ENCODE peak calls at places on chromosomes 11 and 22, in eight cellular contexts. N is activated CD4-positive, CD25-positive, alpha-beta regulatory T cell; S is ELF-1; I is left ventricle myocardium superior; X is heart right ventricle; K is AG04450; Q is activated CD8-positive, alpha-beta T cell treated with anti-CD3 and anti-CD28 coated beads for 36 hours; T is body of pancreas. L is an unnamed sample.

GRCh38 chr11:22466809-22467208 is 128.6 kb downstream of the SLC17A6 start:
- DNase-seq in I (no peak), S (peak), N (no peak), K (peak), Q (no peak), X (no peak), T (no peak), L (peak)

GRCh38 chr11:19880088-19880345 is 167.4 kb downstream of the NAV2 start:
- DNase-seq in X (no peak), N (no peak), Q (no peak), T (no peak), K (no peak), S (no peak), I (no peak), L (no peak)

GRCh38 chr11:107752954-107753822 is 41.3 kb upstream of the SLN start:
- DNase-seq in N (no peak), I (no peak), X (no peak), Q (no peak), S (no peak), T (no peak), K (no peak), L (no peak)

GRCh38 chr11:6817668-6818067 is 18.2 kb upstream of the OR6A2 start:
- DNase-seq in K (no peak), T (no peak), S (peak), X (no peak), N (no peak), I (no peak), Q (no peak), L (no peak)

GRCh38 chr11:74278721-74279148 is 32.7 kb downstream of the P4HA3 start:
- DNase-seq in I (peak), K (peak), T (peak), X (peak), N (no peak), Q (no peak), S (peak), L (no peak)

GRCh38 chr11:17145972-17146371 is 61.8 kb downstream of the PIK3C2A start:
- DNase-seq in X (no peak), K (no peak), T (no peak), I (no peak), Q (no peak), N (no peak), S (no peak), L (no peak)

GRCh38 chr11:131038597-131038996 is 122.3 kb upstream of the SNX19 start:
- DNase-seq in X (no peak), I (no peak), N (no peak), T (no peak), S (no peak), Q (no peak), K (no peak), L (no peak)

GRCh38 chr11:73013021-73013420 is 129.1 kb downstream of the FCHSD2 start:
- DNase-seq in K (no peak), N (no peak), T (no peak), Q (no peak), X (no peak), S (no peak), I (no peak), L (no peak)

GRCh38 chr11:46251954-46252353 is 25.5 kb upstream of the CREB3L1 start:
- DNase-seq in I (no peak), S (no peak), X (no peak), K (no peak), T (no peak), N (no peak), Q (no peak), L (no peak)

GRCh38 chr22:42646569-42647525 is 2.3 kb downstream of the CYB5R3 start:
- DNase-seq in K (no peak), Q (no peak), T (peak), S (no peak), I (peak), N (no peak), X (peak), L (no peak)

GRCh38 chr11:48034926-48035876 is 54.8 kb downstream of the PTPRJ start:
- DNase-seq in S (no peak), T (peak), I (peak), X (peak), K (no peak), Q (no peak), N (no peak), L (no peak)

GRCh38 chr11:64868904-64869570 is 9.4 kb downstream of the EHD1 start:
- DNase-seq in I (peak), X (no peak), Q (no peak), T (no peak), S (no peak), N (no peak), K (peak), L (no peak)

GRCh38 chr22:37079668-37080171 is 28.2 kb downstream of the KCTD17 start:
- DNase-seq in K (no peak), I (no peak), Q (peak), N (peak), S (peak), X (no peak), T (no peak), L (no peak)

GRCh38 chr22:48404004-48404403 is 1423.7 kb downstream of the BRD1 start:
- DNase-seq in N (no peak), X (no peak), S (no peak), I (no peak), K (no peak), T (no peak), Q (no peak), L (no peak)

GRCh38 chr11:63829823-63830489 is 9.0 kb upstream of the MARK2 start:
- DNase-seq in K (no peak), X (no peak), I (no peak), S (peak), Q (peak), T (no peak), N (no peak), L (no peak)

GRCh38 chr22:25364736-25365241 is 145.3 kb downstream of the CRYBB2 start:
- DNase-seq in K (no peak), N (no peak), I (peak), Q (no peak), T (peak), S (no peak), X (no peak), L (no peak)

GRCh38 chr11:67055812-67056211 is 835 bp upstream of the RHOD start:
- DNase-seq in K (no peak), T (peak), S (no peak), N (no peak), Q (no peak), X (no peak), I (no peak), L (no peak)

GRCh38 chr11:8597182-8597581 is 3.2 kb upstream of the STK33 start:
- DNase-seq in I (no peak), K (no peak), T (no peak), N (no peak), S (no peak), X (no peak), Q (no peak), L (no peak)

GRCh38 chr11:130032931-130033330 is 30.3 kb upstream of the PRDM10 start:
- DNase-seq in K (no peak), I (no peak), Q (no peak), N (no peak), S (no peak), T (no peak), X (no peak), L (no peak)

GRCh38 chr11:45927332-45927683 is 4.9 kb downstream of the LARGE2 start:
- DNase-seq in Q (peak), N (no peak), T (no peak), K (no peak), S (no peak), X (no peak), I (no peak), L (no peak)

GRCh38 chr11:86678823-86679222 is 6.4 kb upstream of the ME3 start:
- DNase-seq in N (no peak), Q (no peak), X (no peak), K (peak), I (no peak), T (no peak), S (no peak), L (no peak)

GRCh38 chr11:75105462-75105925 is 8.8 kb upstream of the OR2AT4 start:
- DNase-seq in K (no peak), X (no peak), S (peak), I (no peak), N (no peak), Q (no peak), T (no peak), L (peak)

GRCh38 chr11:80929406-80929805 is 1488.6 kb upstream of the TENM4 start:
- DNase-seq in Q (no peak), K (no peak), N (no peak), T (no peak), I (no peak), X (no peak), S (no peak), L (no peak)

GRCh38 chr22:43199541-43199940 is 12.6 kb upstream of the TTLL12 start:
- DNase-seq in K (no peak), I (no peak), Q (no peak), T (no peak), S (no peak), N (no peak), X (no peak), L (no peak)

GRCh38 chr11:110720646-110721283 is 8.5 kb upstream of the ARHGAP20 start:
- DNase-seq in X (no peak), N (no peak), T (no peak), Q (no peak), I (no peak), S (no peak), K (no peak), L (no peak)

GRCh38 chr11:78834886-78835285 is 260.2 kb upstream of the NARS2 start:
- DNase-seq in Q (no peak), S (no peak), K (no peak), I (no peak), N (no peak), T (no peak), X (no peak), L (no peak)

GRCh38 chr11:117719480-117719879 is 77.5 kb downstream of the DSCAML1 start:
- DNase-seq in X (no peak), T (no peak), Q (no peak), S (no peak), K (no peak), I (no peak), N (no peak), L (no peak)

GRCh38 chr11:114058871-114059277 is 637 bp upstream of the ZBTB16 start:
- DNase-seq in S (peak), N (no peak), T (peak), Q (no peak), X (peak), K (no peak), I (peak), L (no peak)

GRCh38 chr11:102617491-102618026 is 7.6 kb downstream of the MMP20 start:
- DNase-seq in T (no peak), S (no peak), K (no peak), I (no peak), N (no peak), Q (no peak), X (no peak), L (no peak)

GRCh38 chr11:15673408-15673811 is 558.7 kb downstream of the INSC start:
- DNase-seq in I (no peak), N (no peak), X (no peak), K (no peak), S (no peak), T (no peak), Q (no peak), L (no peak)

GRCh38 chr11:105910095-105910715 is 111.8 kb downstream of the MSANTD4 start:
- DNase-seq in K (peak), T (no peak), X (no peak), S (no peak), N (no peak), Q (no peak), I (no peak), L (no peak)

GRCh38 chr11:134740590-134741342 is 328.7 kb upstream of the B3GAT1 start:
- DNase-seq in I (no peak), N (no peak), X (no peak), Q (no peak), S (no peak), T (no peak), K (no peak), L (no peak)

GRCh38 chr11:126153999-126154398 is 57.5 kb downstream of the RPUSD4 start:
- DNase-seq in T (no peak), K (no peak), N (no peak), S (peak), X (no peak), Q (no peak), I (no peak), L (peak)

GRCh38 chr11:66002648-66003225 is 434 bp downstream of the BANF1 start:
- DNase-seq in X (no peak), S (no peak), I (no peak), N (peak), T (peak), K (no peak), Q (no peak), L (no peak)

GRCh38 chr22:46542011-46542985 is 4.9 kb upstream of the CELSR1 start:
- DNase-seq in I (peak), N (peak), K (no peak), X (peak), T (peak), Q (peak), S (peak), L (no peak)